ENCODE peak calls at places on chromosome X, in six cellular contexts. H is GM03348; M is cardiac muscle cell; P is AG08396; V is naive thymus-derived CD8-positive, alpha-beta T cell; K is activated B cell treated with CpG ODN at 0.5 μM for 24 hours. U is an unnamed sample.

GRCh38 chrX:40479777-40480318 is 100.9 kb upstream of the ATP6AP2 start:
- DNase-seq in H (no peak), M (no peak), P (no peak), V (no peak), K (no peak), U (no peak)

GRCh38 chrX:103782640-103783039 is 6.0 kb downstream of the PLP1 start:
- DNase-seq in H (no peak), M (no peak), P (no peak), V (no peak), K (no peak), U (no peak)

GRCh38 chrX:116417214-116417613 is 19.2 kb upstream of the SLC6A14 start:
- DNase-seq in H (no peak), M (no peak), P (no peak), V (no peak), K (no peak), U (no peak)

GRCh38 chrX:140091276-140091886 is 126.1 kb upstream of the CXorf66 start:
- DNase-seq in H (peak), M (peak), P (peak), V (peak), K (peak), U (no peak)

GRCh38 chrX:107673933-107674479 is 45.7 kb downstream of the PRPS1 start:
- DNase-seq in H (peak), M (no peak), P (no peak), V (peak), K (peak), U (peak)

GRCh38 chrX:116278819-116279218 is 108.3 kb downstream of the AGTR2 start:
- DNase-seq in H (no peak), M (no peak), P (no peak), V (no peak), K (no peak), U (no peak)

GRCh38 chrX:9928083-9928482 is 39.1 kb upstream of the CLDN34 start:
- DNase-seq in H (no peak), M (peak), P (no peak), V (no peak), K (no peak), U (no peak)

GRCh38 chrX:150887906-150888465 is 10.5 kb downstream of the CD99L2 start:
- DNase-seq in H (no peak), M (no peak), P (no peak), V (no peak), K (no peak), U (no peak)

GRCh38 chrX:134732676-134733075 is 74.4 kb upstream of the PLAC1 start:
- DNase-seq in H (no peak), M (no peak), P (no peak), V (no peak), K (no peak), U (no peak)

GRCh38 chrX:68288127-68288526 is 145.2 kb downstream of the OPHN1 start:
- DNase-seq in H (no peak), M (no peak), P (no peak), V (no peak), K (no peak), U (no peak)

GRCh38 chrX:48514126-48514806 is 5.5 kb downstream of the PORCN start:
- DNase-seq in H (no peak), M (no peak), P (no peak), V (no peak), K (no peak), U (no peak)

GRCh38 chrX:68735266-68735665 is 87.8 kb downstream of the STARD8 start:
- DNase-seq in H (no peak), M (no peak), P (no peak), V (no peak), K (no peak), U (no peak)